ENCODE peak calls at places on chromosomes 3 and 15, in six cellular contexts. Q, H, I, A, C and D are unnamed samples.

GRCh38 chr3:165185707-165186327 is 10.4 kb downstream of the SLITRK3 start:
- DNase-seq in H (peak), A (peak), Q (peak), I (peak), C (peak), D (peak)

GRCh38 chr3:67017211-67017610 is 19.1 kb downstream of the KBTBD8 start:
- DNase-seq in C (peak), H (no peak), A (peak), Q (no peak), I (peak), D (no peak)

GRCh38 chr3:14248849-14249523 is 70.4 kb downstream of the LSM3 start:
- DNase-seq in I (no peak), Q (no peak), A (no peak), H (no peak), C (no peak), D (no peak)

GRCh38 chr3:17195192-17195611 is 310.4 kb downstream of the PLCL2 start:
- DNase-seq in H (peak), C (peak), I (peak), A (no peak), Q (peak), D (peak)

GRCh38 chr15:66824374-66824773 is 122.3 kb downstream of the SMAD6 start:
- DNase-seq in I (no peak), A (no peak), H (no peak), Q (no peak), C (no peak), D (no peak)

GRCh38 chr3:155960060-155960459 is 89.6 kb downstream of the GMPS start:
- DNase-seq in Q (peak), C (peak), H (peak), I (peak), A (no peak), D (no peak)

GRCh38 chr3:78974181-78974770 is 793.5 kb downstream of the ROBO1 start:
- DNase-seq in C (no peak), I (no peak), Q (peak), H (peak), A (peak), D (no peak)

GRCh38 chr3:74532446-74532845 is 82.0 kb downstream of the CNTN3 start:
- DNase-seq in H (peak), A (peak), I (peak), Q (peak), C (peak), D (peak)

GRCh38 chr3:71581451-71581980 is 2.0 kb downstream of the FOXP1 start:
- DNase-seq in H (no peak), A (no peak), I (peak), Q (peak), C (peak), D (no peak)

GRCh38 chr15:81213982-81214381 is 17.3 kb downstream of the IL16 start:
- DNase-seq in Q (no peak), I (no peak), H (no peak), A (no peak), C (no peak), D (no peak)

GRCh38 chr3:65883614-65884013 is 155.1 kb downstream of the MAGI1 start:
- DNase-seq in C (peak), I (peak), H (no peak), Q (peak), A (peak), D (no peak)

GRCh38 chr3:120448707-120449650 is 1.8 kb downstream of the FSTL1 start:
- DNase-seq in H (peak), I (peak), C (peak), A (peak), Q (peak), D (peak)

GRCh38 chr3:123069021-123069381 is 2.2 kb downstream of the PDIA5 start:
- DNase-seq in H (no peak), A (no peak), I (no peak), C (no peak), Q (no peak), D (no peak)

GRCh38 chr3:141050576-141050912 is 603 bp upstream of the SPSB4 start:
- DNase-seq in C (no peak), I (no peak), A (no peak), Q (no peak), H (no peak), D (no peak)

GRCh38 chr3:81998139-81998755 is 236.8 kb upstream of the GBE1 start:
- DNase-seq in H (peak), C (peak), Q (peak), I (peak), A (peak), D (no peak)

GRCh38 chr15:76196286-76196948 is 114.9 kb downstream of the ETFA start:
- DNase-seq in H (peak), Q (peak), A (peak), I (peak), C (peak), D (peak)

GRCh38 chr15:58585668-58586461 is 154.1 kb downstream of the LIPC start:
- DNase-seq in A (no peak), Q (no peak), C (no peak), H (no peak), I (no peak), D (no peak)

GRCh38 chr3:120741320-120741719 is 996 bp downstream of the RABL3 start:
- DNase-seq in Q (no peak), C (no peak), I (no peak), H (no peak), A (no peak), D (no peak)

GRCh38 chr15:83837946-83838571 is 184.1 kb downstream of the ADAMTSL3 start:
- DNase-seq in A (peak), H (peak), I (peak), Q (no peak), C (peak), D (no peak)

GRCh38 chr3:136698361-136698760 is 53.8 kb downstream of the STAG1 start:
- DNase-seq in Q (peak), H (no peak), A (no peak), C (no peak), I (no peak), D (no peak)

GRCh38 chr3:170054204-170054603 is 16.4 kb downstream of the GPR160 start:
- DNase-seq in I (peak), H (no peak), C (no peak), A (no peak), Q (no peak), D (no peak)

GRCh38 chr3:159252772-159253384 is 451.0 kb downstream of the MFSD1 start:
- DNase-seq in I (peak), A (peak), Q (peak), H (peak), C (peak), D (peak)

GRCh38 chr3:94417963-94418455 is 355.1 kb downstream of the NSUN3 start:
- DNase-seq in A (no peak), H (no peak), I (no peak), C (no peak), Q (no peak), D (no peak)

GRCh38 chr3:16148783-16149182 is 25.7 kb upstream of the GALNT15 start:
- DNase-seq in C (peak), Q (peak), A (peak), I (peak), H (peak), D (peak)

GRCh38 chr15:48059786-48060185 is 61.0 kb upstream of the SLC24A5 start:
- DNase-seq in C (peak), Q (peak), H (no peak), A (no peak), I (peak), D (peak)

GRCh38 chr3:193775421-193776077 is 182.5 kb downstream of the OPA1 start:
- DNase-seq in C (no peak), I (no peak), A (no peak), Q (no peak), H (no peak), D (no peak)

GRCh38 chr3:64239841-64240240 is 14.6 kb upstream of the PRICKLE2 start:
- DNase-seq in I (no peak), Q (no peak), H (no peak), A (no peak), C (no peak), D (no peak)

GRCh38 chr3:64240445-64240844 is 15.2 kb upstream of the PRICKLE2 start:
- DNase-seq in C (no peak), Q (peak), I (no peak), A (no peak), H (no peak), D (no peak)

GRCh38 chr3:64240959-64241358 is 15.7 kb upstream of the PRICKLE2 start:
- DNase-seq in Q (no peak), C (no peak), I (no peak), A (no peak), H (no peak), D (no peak)

GRCh38 chr3:64237083-64237482 is 11.8 kb upstream of the PRICKLE2 start:
- DNase-seq in I (no peak), H (no peak), C (no peak), Q (no peak), A (no peak), D (no peak)

GRCh38 chr3:64238971-64239667 is 13.9 kb upstream of the PRICKLE2 start:
- DNase-seq in Q (peak), H (peak), C (peak), I (peak), A (peak), D (peak)
- H3K4me3 ChIP-seq in Q (peak), H (no peak), C (no peak), I (no peak), A (no peak), D (no peak)

DNA sequence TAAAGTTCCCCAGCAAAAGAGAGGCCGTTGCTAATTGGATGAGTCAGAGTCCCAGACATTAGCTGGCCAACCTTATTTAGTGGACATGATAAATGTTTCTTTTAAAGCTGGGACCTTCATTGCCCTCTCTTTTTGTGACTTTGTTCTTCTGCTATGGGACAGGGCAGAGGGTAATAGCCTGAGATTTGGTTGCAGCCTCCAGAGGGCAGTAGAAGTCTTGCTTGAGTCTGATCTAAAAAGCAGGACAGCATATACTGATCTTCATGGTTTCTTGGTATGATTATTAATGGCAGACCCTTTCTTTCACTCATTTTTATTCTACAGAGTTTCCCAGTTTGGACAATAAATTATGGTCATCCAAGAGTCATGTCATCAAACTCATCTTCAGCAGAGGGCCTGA is 25.1 kb upstream of the ZKSCAN7 start:
- DNase-seq in H (peak), A (no peak), Q (no peak), C (peak), I (peak), D (no peak)
- TF ChIP-seq CTCF in H (peak), A (no peak), Q (peak), C (peak), I (peak), D (no peak)

DNA sequence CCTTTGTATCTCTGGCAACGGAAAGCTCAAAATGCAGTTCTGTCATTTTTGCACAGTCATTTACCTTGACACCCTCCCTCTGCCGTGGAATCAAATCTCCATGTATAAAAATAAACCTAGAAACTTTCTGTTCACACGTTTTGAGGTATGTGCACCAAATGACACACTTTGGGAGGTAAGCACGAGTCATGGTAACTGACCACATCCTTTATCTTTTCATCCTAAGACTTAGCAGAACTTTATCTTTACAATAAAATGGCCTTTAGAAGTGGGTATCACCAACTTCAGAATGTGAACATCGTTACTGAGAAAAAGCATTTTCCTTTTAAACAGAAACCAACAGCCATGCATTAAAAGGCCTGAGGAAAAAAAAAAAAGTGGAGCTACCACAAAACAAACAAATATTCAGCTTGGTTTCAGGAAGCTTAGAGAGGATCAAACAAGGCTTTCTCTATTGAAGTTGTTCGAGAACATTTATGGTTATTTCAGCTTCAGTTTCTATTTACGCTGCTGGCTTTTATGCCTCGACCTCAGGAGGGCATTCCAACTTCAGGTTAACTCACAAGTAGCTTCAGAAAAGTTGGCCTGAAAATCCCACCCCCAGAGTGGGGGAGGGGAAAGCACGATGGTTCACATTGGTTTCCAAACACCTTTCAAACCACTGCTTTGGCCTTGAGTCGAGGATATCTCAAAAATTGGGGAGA is 171.1 kb upstream of the ICE2 start:
- DNase-seq in C (no peak), Q (peak), I (no peak), A (no peak), H (no peak), D (no peak)
- H3K4me3 ChIP-seq in C (no peak), Q (no peak), I (no peak), A (no peak), H (no peak), D (no peak)

GRCh38 chr15:39887832-39888231 is 32.2 kb downstream of the GPR176 start:
- DNase-seq in H (peak), C (peak), I (peak), Q (peak), A (peak), D (peak)
- TF ChIP-seq CTCF in H (peak), C (peak), I (peak), Q (peak), A (peak), D (peak)

GRCh38 chr3:184716652-184717607 is 5.1 kb upstream of the MAGEF1 start:
- DNase-seq in H (peak), A (peak), I (peak), C (peak), Q (peak), D (peak)
- H3K4me3 ChIP-seq in H (peak), A (no peak), I (no peak), C (no peak), Q (peak), D (no peak)

DNA sequence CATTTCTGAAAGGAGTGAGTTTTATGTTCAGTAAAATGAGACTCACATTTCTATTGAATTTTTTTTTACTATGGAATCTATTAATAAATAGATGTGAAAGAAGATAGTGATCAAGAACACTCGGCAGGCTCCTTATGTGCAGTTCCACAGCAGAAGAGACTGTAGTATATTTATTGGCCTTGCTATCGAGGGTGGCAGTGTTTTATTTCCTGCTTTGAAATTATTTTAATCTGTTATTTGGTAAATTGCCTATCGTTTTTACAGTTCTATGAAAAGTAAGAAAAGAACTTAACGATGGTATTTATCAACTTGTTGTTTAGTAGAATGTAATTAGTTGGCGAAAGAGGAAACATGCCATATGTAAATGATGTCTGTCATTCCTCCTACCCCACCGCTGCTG is 238.3 kb downstream of the NLGN1 start:
- DNase-seq in C (no peak), A (no peak), Q (no peak), H (no peak), I (no peak), D (no peak)
- TF ChIP-seq CTCF in C (no peak), A (no peak), Q (no peak), H (no peak), I (no peak), D (no peak)

GRCh38 chr15:57216288-57216687 is 160.0 kb upstream of the CGNL1 start:
- DNase-seq in A (peak), C (peak), I (peak), Q (peak), H (peak), D (no peak)
- H3K4me3 ChIP-seq in A (no peak), C (no peak), I (no peak), Q (peak), H (no peak), D (no peak)

GRCh38 chr3:150216041-150216811 is 191.9 kb upstream of the TSC22D2 start:
- DNase-seq in Q (peak), I (peak), A (peak), C (peak), H (peak), D (peak)
- TF ChIP-seq CTCF in Q (peak), I (no peak), A (no peak), C (no peak), H (peak), D (peak)

GRCh38 chr15:35427496-35427895 is 118.5 kb downstream of the DPH6 start:
- DNase-seq in C (no peak), A (no peak), Q (no peak), I (no peak), H (no peak), D (no peak)
- H3K4me3 ChIP-seq in C (no peak), A (no peak), Q (no peak), I (no peak), H (no peak), D (no peak)

GRCh38 chr3:112133606-112134334 is 722 bp upstream of the GCSAM start:
- DNase-seq in A (no peak), Q (no peak), I (no peak), C (no peak), H (no peak), D (no peak)

GRCh38 chr3:112134335-112135124 is 1.5 kb upstream of the GCSAM start:
- DNase-seq in Q (peak), A (peak), C (peak), I (peak), H (no peak), D (no peak)

GRCh38 chr3:112136046-112136445 is 3.0 kb upstream of the GCSAM start:
- DNase-seq in I (no peak), Q (no peak), C (no peak), A (no peak), H (no peak), D (no peak)

GRCh38 chr3:112140584-112140983 is 7.5 kb upstream of the GCSAM start:
- DNase-seq in A (no peak), I (no peak), C (no peak), H (no peak), Q (no peak), D (no peak)

DNA sequence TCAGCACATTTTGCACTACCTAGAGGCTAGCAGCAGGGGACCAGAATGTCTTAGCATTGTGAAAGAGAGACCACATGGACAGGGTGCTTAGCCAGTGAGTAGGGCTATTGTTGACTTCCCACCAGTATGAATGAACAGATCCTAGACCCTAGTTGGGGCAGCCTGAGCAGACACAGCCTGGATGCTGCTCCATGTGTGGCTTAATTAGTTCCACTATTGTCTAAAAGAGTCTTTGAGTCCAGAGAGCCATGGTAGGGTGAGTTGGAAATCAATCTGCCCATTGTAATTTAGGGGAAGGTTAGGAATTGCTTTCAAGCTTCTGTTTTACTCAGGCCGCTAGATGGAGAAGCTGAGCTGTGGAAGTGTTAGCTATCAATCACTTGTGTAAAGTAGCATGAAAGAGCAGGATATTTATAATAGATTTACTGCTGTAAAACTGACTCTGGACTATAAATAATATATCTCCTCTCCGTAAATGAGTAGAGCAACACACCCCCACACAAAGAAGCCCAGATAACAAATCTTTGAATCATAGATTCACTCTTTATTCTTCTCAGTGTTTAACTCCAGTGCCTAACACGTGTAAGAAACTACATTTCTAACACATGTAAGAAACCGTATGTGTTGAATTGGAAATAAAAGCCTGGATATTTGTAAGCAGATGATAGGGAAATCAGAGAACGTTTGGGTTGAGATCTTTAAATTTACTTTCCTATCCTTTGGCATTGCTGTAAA is 4.1 kb upstream of the GCSAM start:
- DNase-seq in C (peak), A (peak), I (peak), H (peak), Q (peak), D (peak)
- TF ChIP-seq CTCF in C (peak), A (peak), I (peak), H (peak), Q (peak), D (peak)